ENCODE peak calls at places on chromosomes 2 and 18, in five cellular contexts. T, W, V, J and N are unnamed samples.

GRCh38 chr2:104852161-104852689 is 1.7 kb upstream of the POU3F3 start:
- DNase-seq in T (no peak), V (no peak), W (peak), J (no peak), N (peak)

GRCh38 chr2:3483227-3483985 is 35.9 kb downstream of the ADI1 start:
- DNase-seq in J (no peak), W (peak), T (no peak), V (no peak), N (peak)

GRCh38 chr18:3871687-3872086 is 421.7 kb downstream of the TGIF1 start:
- DNase-seq in T (no peak), V (no peak), W (no peak), J (no peak), N (no peak)

GRCh38 chr2:37855283-37856041 is 69.6 kb upstream of the RMDN2 start:
- DNase-seq in J (no peak), W (peak), T (no peak), V (no peak), N (no peak)

GRCh38 chr2:54678719-54679118 is 44.7 kb upstream of the EML6 start:
- DNase-seq in V (no peak), T (no peak), J (no peak), W (no peak), N (no peak)

GRCh38 chr2:133774675-133775005 is 206.4 kb upstream of the NCKAP5 start:
- DNase-seq in V (no peak), J (no peak), T (no peak), W (no peak), N (peak)

GRCh38 chr18:76491801-76492668 is 3.0 kb downstream of the ZNF516 start:
- DNase-seq in W (peak), V (no peak), J (no peak), T (peak), N (peak)

GRCh38 chr2:196601430-196602306 is 37.8 kb upstream of the CCDC150 start:
- DNase-seq in V (peak), T (no peak), W (peak), J (peak), N (no peak)

GRCh38 chr2:10278029-10278762 is 24.5 kb upstream of the HPCAL1 start:
- DNase-seq in T (no peak), V (no peak), W (peak), J (peak), N (peak)

GRCh38 chr18:14577971-14578370 is 34.6 kb upstream of the POTEC start:
- DNase-seq in T (no peak), J (peak), W (no peak), V (no peak), N (no peak)

GRCh38 chr2:45342-46130 is 769 bp downstream of the FAM110C start:
- DNase-seq in J (no peak), T (peak), V (no peak), W (no peak), N (no peak)

GRCh38 chr2:43766006-43766405 is 7.8 kb upstream of the DYNC2LI1 start:
- DNase-seq in T (no peak), V (no peak), W (no peak), J (peak), N (no peak)

GRCh38 chr18:45588831-45589558 is 26.3 kb upstream of the SLC14A2 start:
- DNase-seq in V (no peak), J (no peak), W (peak), T (no peak), N (no peak)

GRCh38 chr2:168210898-168211570 is 36.4 kb downstream of the STK39 start:
- DNase-seq in J (peak), T (no peak), W (peak), V (no peak), N (no peak)

GRCh38 chr2:57080035-57080434 is 896.2 kb downstream of the CCDC85A start:
- DNase-seq in T (no peak), J (peak), W (peak), V (no peak), N (no peak)

GRCh38 chr2:99881901-99882591 is 260.3 kb downstream of the AFF3 start:
- DNase-seq in J (peak), T (no peak), V (peak), W (peak), N (no peak)

GRCh38 chr2:141498561-141498960 is 632.3 kb downstream of the LRP1B start:
- DNase-seq in T (no peak), J (peak), W (peak), V (no peak), N (no peak)

GRCh38 chr2:221673248-221673647 is 101.1 kb upstream of the EPHA4 start:
- DNase-seq in T (no peak), V (no peak), J (no peak), W (no peak), N (no peak)

GRCh38 chr2:23606968-23607367 is 222.0 kb downstream of the KLHL29 start:
- DNase-seq in V (no peak), T (no peak), J (peak), W (peak), N (peak)

GRCh38 chr18:9596257-9596656 is 18.1 kb downstream of the PPP4R1 start:
- DNase-seq in W (no peak), J (no peak), V (no peak), T (no peak), N (no peak)